ENCODE peak calls at places on chromosomes 6 and 20, in nine cellular contexts. F is brain microvascular endothelial cell; P is fibroblast of the aortic adventitia; G is ovary; Q is nephron progenitor cell; M is mucosa of descending colon; U is CD8-positive, alpha-beta T cell; K is AG09319; J is AG10803. Z is an unnamed sample.

GRCh38 chr6:149896491-149896890 is 1.4 kb downstream of the RAET1E start:
- DNase-seq in F (peak; percentile 40), P (peak; percentile 16), G (no peak), Q (no peak), M (no peak), U (no peak), K (no peak), J (peak; percentile 51), Z (no peak)

GRCh38 chr20:56551571-56551970 is 18.5 kb downstream of the FAM209B start:
- DNase-seq in F (no peak), P (no peak), G (no peak), Q (no peak), M (no peak), U (no peak), K (no peak), J (no peak), Z (no peak)

GRCh38 chr6:118768904-118769325 is 117.5 kb upstream of the CEP85L start:
- DNase-seq in F (no peak), P (no peak), G (no peak), Q (no peak), M (no peak), U (peak; percentile 16), K (no peak), J (no peak), Z (no peak)

GRCh38 chr6:18510644-18511033 is 123.5 kb downstream of the RNF144B start:
- DNase-seq in F (no peak), P (no peak), G (no peak), Q (no peak), M (no peak), U (no peak), K (no peak), J (no peak), Z (no peak)

GRCh38 chr6:114007451-114007953 is 36.6 kb upstream of the HDAC2 start:
- DNase-seq in F (no peak), P (no peak), G (no peak), Q (no peak), M (no peak), U (no peak), K (no peak), J (no peak), Z (no peak)

GRCh38 chr6:150741633-150742200 is 123.8 kb upstream of the MTHFD1L start:
- DNase-seq in F (no peak), P (no peak), G (no peak), Q (no peak), M (no peak), U (no peak), K (no peak), J (no peak), Z (no peak)

GRCh38 chr20:47150403-47151152 is 205.9 kb downstream of the ZMYND8 start:
- DNase-seq in F (peak; percentile 77), P (peak; percentile 81), G (no peak), Q (peak; percentile 73), M (no peak), U (no peak), K (peak; percentile 32), J (peak; percentile 71), Z (peak; percentile 37)

GRCh38 chr20:33947709-33948295 is 45.9 kb upstream of the RALY start:
- DNase-seq in F (peak; percentile 16), P (peak; percentile 30), G (no peak), Q (peak; percentile 14), M (no peak), U (peak; percentile 14), K (no peak), J (peak; percentile 8), Z (no peak)

GRCh38 chr6:17527076-17527475 is 73.0 kb upstream of the FAM8A1 start:
- DNase-seq in F (no peak), P (no peak), G (no peak), Q (no peak), M (no peak), U (no peak), K (no peak), J (peak; percentile 31), Z (no peak)

GRCh38 chr20:32685541-32686529 is 12.1 kb upstream of the C20orf203 start:
- DNase-seq in F (peak; percentile 12), P (peak; percentile 96), G (no peak), Q (no peak), M (no peak), U (no peak), K (peak; percentile 91), J (peak; percentile 96), Z (no peak)

GRCh38 chr20:62159835-62160234 is 16.3 kb downstream of the SS18L1 start:
- DNase-seq in F (no peak), P (no peak), G (no peak), Q (no peak), M (no peak), U (no peak), K (no peak), J (no peak), Z (no peak)

GRCh38 chr6:39366875-39367618 is 44.5 kb upstream of the KCNK16 start:
- DNase-seq in F (peak; percentile 17), P (no peak), G (no peak), Q (no peak), M (no peak), U (no peak), K (no peak), J (no peak), Z (no peak)

GRCh38 chr6:39365281-39366074 is 43.0 kb upstream of the KCNK16 start:
- DNase-seq in F (peak; percentile 78), P (no peak), G (no peak), Q (no peak), M (no peak), U (no peak), K (no peak), J (peak; percentile 56), Z (no peak)

GRCh38 chr6:39375405-39375804 is 52.9 kb upstream of the KCNK16 start:
- DNase-seq in F (no peak), P (no peak), G (no peak), Q (no peak), M (no peak), U (no peak), K (no peak), J (no peak), Z (no peak)

GRCh38 chr6:39367661-39368060 is 45.2 kb upstream of the KCNK16 start:
- DNase-seq in F (no peak), P (no peak), G (no peak), Q (no peak), M (no peak), U (no peak), K (no peak), J (no peak), Z (no peak)

GRCh38 chr6:39370021-39370420 is 47.5 kb upstream of the KCNK16 start:
- DNase-seq in F (no peak), P (no peak), G (no peak), Q (no peak), M (no peak), U (no peak), K (no peak), J (no peak), Z (no peak)
- TF ChIP-seq CTCF in F (peak; percentile 57), P (no peak), G (no peak), Q (no peak), M (no peak), U (no peak), K (peak; percentile 16), J (peak; percentile 40), Z (peak; percentile 32)

DNA sequence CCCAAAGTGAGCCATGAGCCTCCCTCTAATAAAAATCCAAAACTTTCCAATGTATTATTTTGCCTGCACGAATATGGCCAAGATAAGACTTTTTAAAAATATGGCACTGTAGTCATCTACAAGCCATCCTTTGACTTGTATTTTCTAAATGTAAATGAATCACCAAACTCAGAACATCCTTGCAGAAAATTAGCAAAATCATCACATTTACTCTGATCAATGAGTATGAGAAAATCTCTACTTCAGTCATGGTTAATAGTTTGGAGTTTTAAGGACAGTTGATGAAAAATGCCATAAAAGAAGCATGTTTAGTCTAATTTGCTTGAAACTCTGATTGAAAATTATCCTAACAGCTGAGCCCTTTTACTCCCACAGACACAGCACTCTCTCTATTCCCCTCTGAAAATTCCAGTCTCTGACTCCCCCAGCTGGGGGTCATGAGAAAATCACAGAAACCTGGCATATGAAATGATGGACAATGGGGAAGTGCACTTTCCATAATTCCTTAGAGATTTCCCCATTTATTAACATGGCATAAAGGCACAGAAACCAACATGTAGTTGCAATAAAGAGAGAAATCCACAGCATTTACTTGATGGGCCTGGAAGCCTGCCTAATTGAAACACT is 214.1 kb downstream of the WDR27 start:
- DNase-seq in F (no peak), P (peak; percentile 12), G (peak; percentile 26), Q (no peak), M (no peak), U (no peak), K (no peak), J (peak; percentile 27), Z (no peak)
- TF ChIP-seq CTCF in F (peak; percentile 51), P (no peak), G (peak; percentile 20), Q (no peak), M (no peak), U (no peak), K (peak; percentile 24), J (peak; percentile 32), Z (no peak)

DNA sequence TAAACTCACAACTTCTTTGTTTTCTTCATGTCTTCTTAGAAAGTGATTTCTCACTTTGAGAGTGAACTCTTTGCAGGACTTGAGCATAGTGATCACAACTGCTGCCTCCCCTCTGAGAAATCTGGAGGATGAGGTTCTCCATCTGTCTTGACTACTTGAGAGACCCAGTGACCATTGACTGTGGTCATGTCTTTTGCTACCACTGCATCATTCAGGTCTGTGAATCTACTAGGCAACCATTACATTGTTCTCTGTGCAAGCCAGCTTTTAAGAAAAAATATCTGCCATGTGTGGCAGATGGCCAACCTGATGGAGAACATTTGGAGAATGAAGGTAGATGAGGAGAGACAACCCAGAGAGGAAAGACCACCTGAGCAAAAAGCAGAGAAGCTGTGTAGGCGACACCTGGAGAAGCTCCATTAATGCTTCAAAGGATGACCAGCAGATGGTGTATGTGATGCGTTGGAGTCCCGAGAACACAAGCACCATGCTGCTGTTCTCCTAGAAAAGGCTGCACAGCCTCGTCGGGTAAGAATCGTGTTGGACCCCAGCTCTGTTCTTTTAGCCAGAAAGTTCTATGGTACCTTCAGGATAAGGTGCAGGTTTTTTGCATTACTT is 25.1 kb upstream of the TRIM26 start:
- DNase-seq in F (peak; percentile 34), P (peak; percentile 40), G (no peak), Q (no peak), M (no peak), U (peak; percentile 18), K (no peak), J (peak; percentile 39), Z (no peak)
- TF ChIP-seq CTCF in F (peak; percentile 64), P (peak; percentile 58), G (no peak), Q (no peak), M (no peak), U (peak; percentile 40), K (peak; percentile 43), J (peak; percentile 63), Z (peak; percentile 20)

DNA sequence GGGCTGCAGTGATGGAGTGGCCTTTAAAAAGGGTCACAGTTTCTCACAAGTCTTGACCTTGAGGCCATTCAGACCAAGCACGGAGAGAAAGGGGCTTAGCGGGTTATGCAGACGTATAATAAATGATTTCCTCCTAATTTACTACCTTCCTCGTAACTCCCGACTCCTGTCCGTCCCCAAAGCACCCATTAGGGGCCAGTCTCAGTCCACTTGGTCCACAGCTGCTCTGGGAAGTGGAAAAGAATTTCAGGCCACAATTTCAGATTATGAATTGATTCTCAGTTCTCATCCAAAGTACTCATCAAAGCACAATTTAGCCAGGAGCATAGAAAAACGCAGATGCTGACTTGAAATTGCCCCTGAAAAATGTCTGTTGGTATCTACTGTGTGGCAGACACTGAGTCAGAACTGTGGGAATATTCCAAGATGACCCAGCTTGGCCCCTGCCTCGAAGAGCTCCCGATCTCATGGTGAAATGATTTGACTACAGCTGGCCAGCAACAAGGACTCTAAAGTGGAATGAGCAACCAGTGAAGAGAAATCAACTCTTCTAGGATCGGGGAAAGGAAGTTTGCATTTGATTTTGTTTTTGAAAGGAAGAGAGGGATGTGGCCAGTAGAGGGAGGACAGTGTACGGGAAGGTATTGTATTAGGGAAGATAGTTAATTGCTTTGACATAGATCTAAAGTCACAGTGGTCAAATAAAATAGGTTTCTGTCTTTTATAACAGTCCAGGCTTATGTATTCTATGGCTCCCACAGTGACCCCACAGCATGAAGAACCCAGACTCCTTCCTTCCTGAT is 15.2 kb upstream of the STK35 start:
- DNase-seq in F (no peak), P (peak; percentile 19), G (no peak), Q (no peak), M (no peak), U (no peak), K (no peak), J (peak; percentile 74), Z (no peak)
- TF ChIP-seq CTCF in F (peak; percentile 35), P (peak; percentile 43), G (no peak), Q (no peak), M (no peak), U (no peak), K (peak; percentile 30), J (peak; percentile 47), Z (no peak)